ENCODE peak calls at places on chromosomes 5 and 9, in eight cellular contexts. O is transverse colon, U is thoracic aorta, I is lower lobe of right lung, C is tibial artery, J is esophagus squamous epithelium, R is heart left ventricle, Z is upper lobe of right lung. A is an unnamed sample.

GRCh38 chr9:74887041-74887980 is at the start of gene TRPM6:
- DNase-seq in J (peak; percentile 22), O (peak; percentile 84), I (peak; percentile 87), Z (peak; percentile 92), U (peak; percentile 21), R (peak; percentile 77), C (peak; percentile 83), A (peak; percentile 66)

GRCh38 chr5:163269624-163270023 is 167.8 kb upstream of the CCNG1 start:
- DNase-seq in J (no peak), Z (no peak), C (no peak), I (no peak), O (no peak), R (no peak), U (no peak), A (no peak)

GRCh38 chr5:6450235-6450860 is 1.7 kb downstream of the UBE2QL1 start:
- DNase-seq in C (no peak), Z (no peak), O (no peak), R (no peak), U (no peak), J (no peak), I (no peak), A (no peak)

GRCh38 chr9:124818431-124819281 is 34.6 kb upstream of the WDR38 start:
- DNase-seq in C (no peak), O (no peak), I (peak; percentile 43), U (no peak), J (no peak), Z (no peak), R (no peak), A (peak; percentile 87)

GRCh38 chr9:84404095-84404686 is 63.6 kb upstream of the SLC28A3 start:
- DNase-seq in I (no peak), C (no peak), Z (no peak), U (no peak), J (no peak), R (no peak), O (no peak), A (no peak)

GRCh38 chr5:25028994-25029393 is 384.2 kb upstream of the CDH10 start:
- DNase-seq in C (no peak), J (no peak), R (peak; percentile 12), U (no peak), Z (no peak), O (no peak), I (no peak), A (no peak)

GRCh38 chr5:83095973-83096539 is 18.7 kb downstream of the XRCC4 start:
- DNase-seq in U (no peak), C (peak; percentile 71), I (no peak), O (no peak), J (no peak), Z (no peak), R (no peak), A (peak; percentile 84)

GRCh38 chr5:143033535-143034260 is 263.5 kb downstream of the ARHGAP26 start:
- DNase-seq in I (no peak), Z (no peak), U (no peak), C (no peak), R (no peak), J (no peak), O (no peak), A (peak; percentile 98)

GRCh38 chr5:33439905-33440481 is 772 bp upstream of the TARS1 start:
- DNase-seq in J (no peak), R (no peak), I (no peak), Z (no peak), C (no peak), O (no peak), U (no peak), A (peak; percentile 15)

GRCh38 chr9:72128526-72128925 is 20.7 kb upstream of the GDA start:
- DNase-seq in R (no peak), U (no peak), O (peak; percentile 22), J (no peak), C (no peak), I (no peak), Z (no peak), A (no peak)

GRCh38 chr9:27192291-27192960 is 83.4 kb downstream of the TEK start:
- DNase-seq in J (no peak), R (peak; percentile 56), C (no peak), I (no peak), O (no peak), U (no peak), Z (no peak), A (no peak)

GRCh38 chr5:179795049-179795862 is 1.5 kb downstream of the LTC4S start:
- DNase-seq in O (no peak), C (peak; percentile 73), I (peak; percentile 65), R (no peak), J (no peak), U (no peak), Z (peak; percentile 80), A (peak; percentile 55)

GRCh38 chr5:79621056-79621455 is 8.8 kb downstream of the TENT2 start:
- DNase-seq in C (no peak), I (no peak), R (no peak), U (no peak), O (no peak), Z (no peak), J (no peak), A (peak; percentile 59)

GRCh38 chr5:147040856-147041255 is 162.3 kb upstream of the PPP2R2B start:
- DNase-seq in J (no peak), R (no peak), C (no peak), O (no peak), U (no peak), Z (no peak), I (no peak), A (no peak)

GRCh38 chr5:179237770-179238627 is 107.3 kb downstream of the ADAMTS2 start:
- DNase-seq in R (no peak), I (no peak), U (no peak), C (peak; percentile 58), J (no peak), O (peak; percentile 3), Z (peak; percentile 44), A (no peak)

GRCh38 chr9:34610434-34611206 is 1.3 kb downstream of the RPP25L start:
- DNase-seq in U (no peak), Z (no peak), I (peak; percentile 46), C (no peak), J (no peak), R (peak; percentile 24), O (no peak), A (no peak)

GRCh38 chr9:19223724-19224123 is 6.8 kb upstream of the DENND4C start:
- DNase-seq in C (no peak), R (no peak), I (no peak), Z (no peak), U (no peak), J (no peak), O (no peak), A (no peak)

GRCh38 chr5:176814836-176815438 is 4.6 kb downstream of the UNC5A start:
- DNase-seq in Z (no peak), U (no peak), I (no peak), O (no peak), J (no peak), C (no peak), R (no peak), A (no peak)

GRCh38 chr9:77018058-77019009 is 1.1 kb upstream of the FOXB2 start:
- DNase-seq in I (no peak), R (no peak), C (peak; percentile 67), Z (no peak), J (no peak), O (no peak), U (no peak), A (peak; percentile 12)

GRCh38 chr5:148831590-148832565 is 5.5 kb downstream of the ADRB2 start:
- DNase-seq in O (no peak), I (no peak), C (no peak), J (no peak), R (no peak), U (no peak), Z (no peak), A (no peak)

GRCh38 chr5:133905494-133905893 is 62.9 kb downstream of the C5orf15 start:
- DNase-seq in J (no peak), Z (no peak), R (no peak), O (no peak), I (no peak), U (no peak), C (no peak), A (no peak)
- H3K4me1 ChIP-seq in J (no peaks in the 10 kb centered on the region), Z (no peaks in the 10 kb centered on the region), R (peaks cover 5% of the 10 kb centered on the region), O (no peaks in the 10 kb centered on the region), I (no peaks in the 10 kb centered on the region), U (no peaks in the 10 kb centered on the region), C (no peaks in the 10 kb centered on the region), A (no peaks in the 10 kb centered on the region)

GRCh38 chr5:144418719-144419118 is 248.0 kb downstream of the KCTD16 start:
- DNase-seq in C (no peak), Z (no peak), U (no peak), R (no peak), O (no peak), I (no peak), J (no peak), A (no peak)

GRCh38 chr5:144416196-144416595 is 245.5 kb downstream of the KCTD16 start:
- DNase-seq in J (no peak), R (no peak), C (no peak), O (no peak), I (no peak), Z (no peak), U (no peak), A (no peak)

GRCh38 chr5:144422025-144422424 is 251.4 kb downstream of the KCTD16 start:
- DNase-seq in C (no peak), R (no peak), O (no peak), U (no peak), I (no peak), J (no peak), Z (no peak), A (no peak)

DNA sequence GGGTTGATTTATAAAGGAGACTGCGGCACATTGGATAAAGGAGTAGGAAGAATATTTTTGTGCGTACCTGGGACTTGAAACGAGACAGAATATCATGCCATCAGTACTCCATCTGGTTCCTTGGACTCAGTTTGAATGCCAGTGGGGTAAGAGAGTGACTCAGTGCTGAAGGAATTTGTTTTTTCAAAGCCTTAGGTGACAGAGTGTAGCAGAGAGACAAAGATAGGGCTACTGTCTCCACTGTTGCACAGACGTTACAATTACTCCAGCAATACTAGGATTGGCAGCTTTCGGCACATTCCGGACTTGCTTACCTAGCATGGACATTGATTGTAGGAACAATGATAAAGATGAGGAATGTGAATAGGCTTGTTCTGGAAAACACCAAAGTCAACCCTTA is 250.7 kb downstream of the KCTD16 start:
- DNase-seq in R (no peak), C (no peak), Z (no peak), U (no peak), I (no peak), O (no peak), J (no peak), A (peak; percentile 5)
- TF ChIP-seq CTCF in R (no peak), C (no peak), Z (no peak), U (no peak), I (no peak), O (no peak), J (no peak), A (no peak)

GRCh38 chr5:68709229-68709628 is 384.6 kb upstream of the SLC30A5 start:
- DNase-seq in R (peak; percentile 29), U (no peak), I (no peak), O (no peak), J (no peak), C (no peak), Z (no peak), A (no peak)
- H3K27ac ChIP-seq in R (peak overlapping the region; percentile 43), U (no peak overlapping the region), I (no peak overlapping the region), O (no peak overlapping the region), J (no peak overlapping the region), C (no peak overlapping the region), Z (no peak overlapping the region), A (no peak overlapping the region)

DNA sequence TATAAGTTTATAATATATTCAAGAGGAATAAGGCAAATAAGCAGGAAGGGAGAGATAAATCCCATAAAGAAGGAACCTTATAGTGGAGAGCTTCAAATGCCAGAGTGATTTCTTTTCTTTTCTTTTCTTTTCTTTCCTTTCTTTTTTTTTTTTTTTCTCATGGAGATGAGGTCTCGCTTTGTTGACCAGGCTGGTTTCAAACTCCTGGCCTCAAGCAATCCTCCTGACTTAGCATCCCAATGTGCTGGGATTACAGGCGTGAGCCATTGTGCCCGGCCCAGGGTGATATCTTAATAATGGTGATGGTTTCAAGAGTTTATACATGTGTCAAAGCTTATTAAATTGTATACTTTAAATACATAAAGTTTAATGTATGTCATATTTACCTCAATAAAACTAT is 19.6 kb upstream of the FOCAD start:
- DNase-seq in I (no peak), U (no peak), Z (no peak), O (no peak), R (no peak), C (no peak), J (no peak), A (no peak)
- H3K4me1 ChIP-seq in I (peaks cover 7% of the 10 kb centered on the region), U (no peaks in the 10 kb centered on the region), Z (no peaks in the 10 kb centered on the region), O (no peaks in the 10 kb centered on the region), R (peaks cover 3% of the 10 kb centered on the region), C (no peaks in the 10 kb centered on the region), J (no peaks in the 10 kb centered on the region), A (no peaks in the 10 kb centered on the region)